ENCODE peak calls at places on chromosomes 11 and 22, in seven cellular contexts. C, B, P, F, J, G and Y are unnamed samples.

GRCh38 chr11:126307706-126308105 is 3.8 kb downstream of the DCPS start:
- DNase-seq in C (no peak), B (peak; percentile 35), P (no peak), F (no peak), J (peak; percentile 66), G (no peak), Y (no peak)

GRCh38 chr11:75560644-75561043 is 1.4 kb upstream of the SERPINH1 start:
- DNase-seq in C (no peak), B (no peak), P (no peak), F (no peak), J (no peak), G (no peak), Y (no peak)

GRCh38 chr11:33018005-33018404 is 2.3 kb downstream of the DEPDC7 start:
- DNase-seq in C (no peak), B (peak; percentile 58), P (no peak), F (no peak), J (no peak), G (no peak), Y (no peak)

GRCh38 chr11:118156531-118157185 is 4.0 kb upstream of the SCN4B start:
- DNase-seq in C (no peak), B (no peak), P (no peak), F (no peak), J (peak; percentile 19), G (no peak), Y (no peak)

GRCh38 chr11:31809857-31810778 is 1.0 kb downstream of the PAX6 start:
- DNase-seq in C (peak; percentile 61), B (no peak), P (no peak), F (no peak), J (peak; percentile 21), G (no peak), Y (no peak)

GRCh38 chr11:42234381-42235035 is 775.1 kb upstream of the LRRC4C start:
- DNase-seq in C (no peak), B (no peak), P (no peak), F (no peak), J (no peak), G (no peak), Y (no peak)

GRCh38 chr11:3984896-3985295 is 109.7 kb upstream of the RRM1 start:
- DNase-seq in C (no peak), B (no peak), P (no peak), F (no peak), J (peak; percentile 75), G (no peak), Y (no peak)

GRCh38 chr11:19957301-19957985 is 202.8 kb downstream of the DBX1 start:
- DNase-seq in C (no peak), B (no peak), P (no peak), F (no peak), J (no peak), G (no peak), Y (no peak)

GRCh38 chr11:11413776-11414175 is 60.7 kb upstream of the CSNK2A3 start:
- DNase-seq in C (no peak), B (no peak), P (no peak), F (no peak), J (no peak), G (peak; percentile 21), Y (no peak)

GRCh38 chr11:96307748-96308133 is 35.3 kb downstream of the MAML2 start:
- DNase-seq in C (no peak), B (no peak), P (no peak), F (no peak), J (no peak), G (no peak), Y (no peak)

GRCh38 chr11:12249590-12250260 is 127.6 kb upstream of the PARVA start:
- DNase-seq in C (peak; percentile 82), B (no peak), P (peak; percentile 90), F (peak; percentile 59), J (no peak), G (peak; percentile 61), Y (peak; percentile 79)

GRCh38 chr22:49240016-49240380 is 587.7 kb downstream of the BRD1 start:
- DNase-seq in C (no peak), B (no peak), P (no peak), F (no peak), J (no peak), G (peak; percentile 1), Y (no peak)

GRCh38 chr11:47545298-47545697 is 7.6 kb downstream of the CELF1 start:
- DNase-seq in C (no peak), B (no peak), P (no peak), F (no peak), J (no peak), G (no peak), Y (no peak)

GRCh38 chr11:69472053-69472765 is 9.3 kb upstream of the LINC01488 start:
- DNase-seq in C (no peak), B (no peak), P (no peak), F (no peak), J (peak; percentile 36), G (no peak), Y (no peak)

GRCh38 chr11:131430466-131431176 is 60.2 kb downstream of the NTM start:
- DNase-seq in C (no peak), B (no peak), P (no peak), F (no peak), J (no peak), G (no peak), Y (no peak)

GRCh38 chr11:86197448-86197847 is 47.1 kb upstream of the EED start:
- DNase-seq in C (no peak), B (no peak), P (no peak), F (no peak), J (peak; percentile 63), G (no peak), Y (no peak)

GRCh38 chr22:49209452-49210195 is 618.0 kb downstream of the BRD1 start:
- DNase-seq in C (peak; percentile 30), B (peak; percentile 78), P (peak; percentile 20), F (no peak), J (no peak), G (no peak), Y (no peak)

GRCh38 chr11:68090706-68091105 is 30.5 kb downstream of the CHKA start:
- DNase-seq in C (no peak), B (no peak), P (no peak), F (peak; percentile 43), J (no peak), G (peak; percentile 64), Y (peak; percentile 58)

GRCh38 chr22:19523240-19524169 is 705 bp downstream of the CLDN5 start:
- DNase-seq in C (no peak), B (no peak), P (no peak), F (no peak), J (no peak), G (no peak), Y (no peak)

GRCh38 chr22:46969491-46969890 is 207.0 kb downstream of the TBC1D22A start:
- DNase-seq in C (peak; percentile 36), B (no peak), P (no peak), F (no peak), J (no peak), G (no peak), Y (no peak)

GRCh38 chr11:48079602-48080001 is 99.2 kb downstream of the PTPRJ start:
- DNase-seq in C (no peak), B (no peak), P (no peak), F (no peak), J (no peak), G (no peak), Y (no peak)

GRCh38 chr22:19892249-19892879 is 37.7 kb upstream of the GNB1L start:
- DNase-seq in C (no peak), B (peak; percentile 76), P (no peak), F (no peak), J (peak; percentile 84), G (no peak), Y (no peak)

GRCh38 chr11:18495268-18495667 is 31.5 kb downstream of the TSG101 start:
- DNase-seq in C (no peak), B (no peak), P (no peak), F (no peak), J (no peak), G (no peak), Y (no peak)

GRCh38 chr11:27317751-27318150 is 45.3 kb downstream of the CCDC34 start:
- DNase-seq in C (no peak), B (no peak), P (no peak), F (no peak), J (peak; percentile 28), G (no peak), Y (no peak)

GRCh38 chr11:128421577-128421976 is 165.8 kb downstream of the ETS1 start:
- DNase-seq in C (no peak), B (no peak), P (no peak), F (no peak), J (no peak), G (no peak), Y (no peak)

GRCh38 chr22:22109693-22110466 is 127.3 kb upstream of the TOP3B start:
- DNase-seq in C (no peak), B (no peak), P (no peak), F (no peak), J (peak; percentile 82), G (no peak), Y (no peak)

GRCh38 chr11:119207300-119207570 is 1.1 kb downstream of the CBL start:
- DNase-seq in C (no peak), B (no peak), P (no peak), F (no peak), J (no peak), G (no peak), Y (no peak)
- H3K4me3 ChIP-seq in C (peak overlapping the region; percentile 92), B (peak overlapping the region; percentile 96), P (peak overlapping the region; percentile 91), F (peak overlapping the region; percentile 78), J (peak overlapping the region; percentile 96), G (peak overlapping the region; percentile 94), Y (peak overlapping the region; percentile 80)

GRCh38 chr11:59115556-59115955 is 8.5 kb downstream of the FAM111B start:
- DNase-seq in C (no peak), B (no peak), P (no peak), F (no peak), J (no peak), G (no peak), Y (no peak)
- TF ChIP-seq POLR2AphosphoS5 in C (no peak), B (no peak), P (no peak), F (no peak), J (no peak), G (no peak), Y (no peak)

GRCh38 chr11:72753341-72754148 is 1.3 kb upstream of the ARAP1 start:
- DNase-seq in C (no peak), B (peak; percentile 35), P (no peak), F (no peak), J (peak; percentile 33), G (no peak), Y (no peak)

GRCh38 chr11:72751293-72752087 is 718 bp downstream of the ARAP1 start:
- DNase-seq in C (no peak), B (no peak), P (no peak), F (peak; percentile 11), J (peak; percentile 48), G (no peak), Y (no peak)

GRCh38 chr11:72750556-72751292 is 1.5 kb downstream of the ARAP1 start:
- DNase-seq in C (no peak), B (no peak), P (no peak), F (peak; percentile 8), J (no peak), G (no peak), Y (no peak)

GRCh38 chr11:72754149-72754543 is 1.9 kb upstream of the ARAP1 start:
- DNase-seq in C (no peak), B (no peak), P (no peak), F (no peak), J (no peak), G (no peak), Y (no peak)

GRCh38 chr11:72752088-72752914 is at the start of gene ARAP1:
- DNase-seq in C (peak; percentile 88), B (peak; percentile 68), P (peak; percentile 69), F (peak; percentile 83), J (peak; percentile 85), G (peak; percentile 65), Y (peak; percentile 65)
- TF ChIP-seq POLR2A in C (no peak), B (peak; percentile 25), P (no peak), F (peak; percentile 11), J (peak; percentile 70), G (peak; percentile 12), Y (no peak)

GRCh38 chr11:91820709-91821108 is 403.9 kb upstream of the FAT3 start:
- DNase-seq in C (no peak), B (no peak), P (no peak), F (no peak), J (no peak), G (no peak), Y (no peak)
- H3K4me3 ChIP-seq in C (no peak overlapping the region), B (no peak overlapping the region), P (no peak overlapping the region), F (no peak overlapping the region), J (no peak overlapping the region), G (no peak overlapping the region), Y (no peak overlapping the region)